ENCODE peak calls at places on chromosomes 3 and 15, in ten cellular contexts. One of them, this sample, is unnamed.

GRCh38 chr15:34335176-34335575 is 2.4 kb downstream of the SLC12A6 start:
- DNase-seq in tibial artery: no peak
- DNase-seq in breast epithelium: no peak
- DNase-seq in PC-3: peak
- DNase-seq in OCI-LY7: no peak
- DNase-seq in fibroblast of mammary gland: peak
- DNase-seq in psoas muscle: no peak
- DNase-seq in fibroblast of lung: no peak
- DNase-seq in esophagus squamous epithelium: no peak
- DNase-seq in endothelial cell of umbilical vein: peak
- DNase-seq in this sample: no peak

GRCh38 chr15:82570721-82571519 is 30.7 kb upstream of the RPS17 start:
- DNase-seq in tibial artery: no peak
- DNase-seq in breast epithelium: no peak
- DNase-seq in PC-3: peak
- DNase-seq in OCI-LY7: no peak
- DNase-seq in fibroblast of mammary gland: peak
- DNase-seq in psoas muscle: no peak
- DNase-seq in fibroblast of lung: peak
- DNase-seq in esophagus squamous epithelium: no peak
- DNase-seq in endothelial cell of umbilical vein: no peak
- DNase-seq in this sample: no peak

GRCh38 chr3:69204315-69204957 is 82.0 kb upstream of the LMOD3 start:
- DNase-seq in tibial artery: no peak
- DNase-seq in breast epithelium: no peak
- DNase-seq in PC-3: peak
- DNase-seq in OCI-LY7: no peak
- DNase-seq in fibroblast of mammary gland: peak
- DNase-seq in psoas muscle: no peak
- DNase-seq in fibroblast of lung: peak
- DNase-seq in esophagus squamous epithelium: no peak
- DNase-seq in endothelial cell of umbilical vein: peak
- DNase-seq in this sample: no peak

GRCh38 chr3:85939026-85939616 is 980.3 kb downstream of the CADM2 start:
- DNase-seq in tibial artery: no peak
- DNase-seq in breast epithelium: no peak
- DNase-seq in PC-3: no peak
- DNase-seq in OCI-LY7: no peak
- DNase-seq in fibroblast of mammary gland: no peak
- DNase-seq in psoas muscle: no peak
- DNase-seq in fibroblast of lung: peak
- DNase-seq in esophagus squamous epithelium: no peak
- DNase-seq in endothelial cell of umbilical vein: no peak
- DNase-seq in this sample: peak

GRCh38 chr3:65019412-65020093 is 331.8 kb upstream of the ADAMTS9 start:
- DNase-seq in tibial artery: no peak
- DNase-seq in breast epithelium: no peak
- DNase-seq in PC-3: no peak
- DNase-seq in OCI-LY7: no peak
- DNase-seq in fibroblast of mammary gland: no peak
- DNase-seq in psoas muscle: no peak
- DNase-seq in fibroblast of lung: peak
- DNase-seq in esophagus squamous epithelium: no peak
- DNase-seq in endothelial cell of umbilical vein: no peak
- DNase-seq in this sample: no peak

GRCh38 chr15:86830304-86830703 is 750.6 kb downstream of the AGBL1 start:
- DNase-seq in tibial artery: no peak
- DNase-seq in breast epithelium: no peak
- DNase-seq in PC-3: peak
- DNase-seq in OCI-LY7: no peak
- DNase-seq in fibroblast of mammary gland: no peak
- DNase-seq in psoas muscle: no peak
- DNase-seq in fibroblast of lung: peak
- DNase-seq in esophagus squamous epithelium: no peak
- DNase-seq in endothelial cell of umbilical vein: no peak
- DNase-seq in this sample: no peak

GRCh38 chr3:98565237-98565643 is 28.2 kb downstream of the CPOX start:
- DNase-seq in tibial artery: no peak
- DNase-seq in breast epithelium: no peak
- DNase-seq in PC-3: peak
- DNase-seq in OCI-LY7: no peak
- DNase-seq in fibroblast of mammary gland: no peak
- DNase-seq in psoas muscle: no peak
- DNase-seq in fibroblast of lung: no peak
- DNase-seq in esophagus squamous epithelium: no peak
- DNase-seq in endothelial cell of umbilical vein: no peak
- DNase-seq in this sample: no peak

GRCh38 chr3:22471557-22471956 is 720.5 kb upstream of the ZNF385D start:
- DNase-seq in tibial artery: no peak
- DNase-seq in breast epithelium: no peak
- DNase-seq in PC-3: no peak
- DNase-seq in OCI-LY7: no peak
- DNase-seq in fibroblast of mammary gland: no peak
- DNase-seq in psoas muscle: no peak
- DNase-seq in fibroblast of lung: no peak
- DNase-seq in esophagus squamous epithelium: no peak
- DNase-seq in endothelial cell of umbilical vein: no peak
- DNase-seq in this sample: no peak

GRCh38 chr3:184942735-184943134 is 130.8 kb downstream of the VPS8 start:
- DNase-seq in tibial artery: no peak
- DNase-seq in breast epithelium: no peak
- DNase-seq in PC-3: no peak
- DNase-seq in OCI-LY7: peak
- DNase-seq in fibroblast of mammary gland: no peak
- DNase-seq in psoas muscle: no peak
- DNase-seq in fibroblast of lung: no peak
- DNase-seq in esophagus squamous epithelium: no peak
- DNase-seq in endothelial cell of umbilical vein: no peak
- DNase-seq in this sample: no peak

GRCh38 chr3:184945886-184946625 is 134.1 kb downstream of the VPS8 start:
- DNase-seq in tibial artery: no peak
- DNase-seq in breast epithelium: no peak
- DNase-seq in PC-3: no peak
- DNase-seq in OCI-LY7: no peak
- DNase-seq in fibroblast of mammary gland: no peak
- DNase-seq in psoas muscle: no peak
- DNase-seq in fibroblast of lung: no peak
- DNase-seq in esophagus squamous epithelium: no peak
- DNase-seq in endothelial cell of umbilical vein: no peak
- DNase-seq in this sample: no peak

GRCh38 chr3:184944221-184944620 is 132.3 kb downstream of the VPS8 start:
- DNase-seq in tibial artery: no peak
- DNase-seq in breast epithelium: no peak
- DNase-seq in PC-3: no peak
- DNase-seq in OCI-LY7: no peak
- DNase-seq in fibroblast of mammary gland: no peak
- DNase-seq in psoas muscle: no peak
- DNase-seq in fibroblast of lung: no peak
- DNase-seq in esophagus squamous epithelium: no peak
- DNase-seq in endothelial cell of umbilical vein: no peak
- DNase-seq in this sample: no peak

GRCh38 chr3:184949570-184949969 is 137.6 kb downstream of the VPS8 start:
- DNase-seq in tibial artery: no peak
- DNase-seq in breast epithelium: no peak
- DNase-seq in PC-3: no peak
- DNase-seq in OCI-LY7: no peak
- DNase-seq in fibroblast of mammary gland: no peak
- DNase-seq in psoas muscle: no peak
- DNase-seq in fibroblast of lung: no peak
- DNase-seq in esophagus squamous epithelium: no peak
- DNase-seq in endothelial cell of umbilical vein: no peak
- DNase-seq in this sample: no peak

DNA sequence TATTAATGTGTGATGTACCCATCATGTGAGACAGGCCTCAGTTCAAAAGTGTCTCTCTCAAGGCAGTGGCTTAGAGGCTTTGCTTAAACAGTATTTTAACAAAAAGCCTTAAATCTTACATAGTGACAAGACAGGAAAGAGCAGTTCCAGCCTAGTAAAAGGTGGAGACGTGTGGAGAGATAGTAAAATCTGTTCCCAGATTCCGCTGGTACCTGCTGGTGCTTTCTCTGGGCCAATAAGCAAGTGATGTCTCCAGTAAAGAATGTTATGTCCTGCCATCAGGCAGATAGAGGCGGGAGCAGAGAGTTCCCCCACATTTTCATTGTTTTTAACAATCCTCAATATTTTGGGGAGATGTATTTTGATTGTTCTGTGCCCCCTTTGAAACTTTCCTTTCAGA is 135.0 kb downstream of the VPS8 start:
- DNase-seq in tibial artery: no peak
- DNase-seq in breast epithelium: no peak
- DNase-seq in PC-3: no peak
- DNase-seq in OCI-LY7: no peak
- DNase-seq in fibroblast of mammary gland: no peak
- DNase-seq in psoas muscle: no peak
- DNase-seq in fibroblast of lung: no peak
- DNase-seq in esophagus squamous epithelium: no peak
- DNase-seq in endothelial cell of umbilical vein: no peak
- DNase-seq in this sample: no peak
- TF ChIP-seq CTCF in tibial artery: no peak
- TF ChIP-seq CTCF in breast epithelium: no peak
- TF ChIP-seq CTCF in PC-3: no peak
- TF ChIP-seq CTCF in OCI-LY7: no peak
- TF ChIP-seq CTCF in fibroblast of mammary gland: no peak
- TF ChIP-seq CTCF in psoas muscle: no peak
- TF ChIP-seq CTCF in fibroblast of lung: no peak
- TF ChIP-seq CTCF in esophagus squamous epithelium: no peak
- TF ChIP-seq CTCF in endothelial cell of umbilical vein: no peak
- TF ChIP-seq CTCF in this sample: no peak

GRCh38 chr3:45992820-45993219 is 2.8 kb downstream of the FYCO1 start:
- DNase-seq in tibial artery: no peak
- DNase-seq in breast epithelium: no peak
- DNase-seq in PC-3: no peak
- DNase-seq in OCI-LY7: no peak
- DNase-seq in fibroblast of mammary gland: peak
- DNase-seq in psoas muscle: no peak
- DNase-seq in fibroblast of lung: peak
- DNase-seq in esophagus squamous epithelium: no peak
- DNase-seq in endothelial cell of umbilical vein: no peak
- DNase-seq in this sample: peak
- H3K4me3 ChIP-seq in tibial artery: no peak
- H3K4me3 ChIP-seq in breast epithelium: no peak
- H3K4me3 ChIP-seq in PC-3: no peak
- H3K4me3 ChIP-seq in OCI-LY7: no peak
- H3K4me3 ChIP-seq in fibroblast of mammary gland: no peak
- H3K4me3 ChIP-seq in psoas muscle: no peak
- H3K4me3 ChIP-seq in fibroblast of lung: no peak
- H3K4me3 ChIP-seq in esophagus squamous epithelium: no peak
- H3K4me3 ChIP-seq in endothelial cell of umbilical vein: no peak
- H3K4me3 ChIP-seq in this sample: no peak

GRCh38 chr3:13158871-13159270 is 85.6 kb upstream of the IQSEC1 start:
- DNase-seq in tibial artery: peak
- DNase-seq in breast epithelium: no peak
- DNase-seq in PC-3: no peak
- DNase-seq in OCI-LY7: no peak
- DNase-seq in fibroblast of mammary gland: no peak
- DNase-seq in psoas muscle: no peak
- DNase-seq in fibroblast of lung: no peak
- DNase-seq in esophagus squamous epithelium: no peak
- DNase-seq in endothelial cell of umbilical vein: no peak
- DNase-seq in this sample: no peak

GRCh38 chr3:13160619-13161018 is 87.4 kb upstream of the IQSEC1 start:
- DNase-seq in tibial artery: peak
- DNase-seq in breast epithelium: no peak
- DNase-seq in PC-3: no peak
- DNase-seq in OCI-LY7: no peak
- DNase-seq in fibroblast of mammary gland: no peak
- DNase-seq in psoas muscle: no peak
- DNase-seq in fibroblast of lung: no peak
- DNase-seq in esophagus squamous epithelium: no peak
- DNase-seq in endothelial cell of umbilical vein: no peak
- DNase-seq in this sample: no peak

GRCh38 chr3:13159890-13160289 is 86.7 kb upstream of the IQSEC1 start:
- DNase-seq in tibial artery: no peak
- DNase-seq in breast epithelium: no peak
- DNase-seq in PC-3: peak
- DNase-seq in OCI-LY7: no peak
- DNase-seq in fibroblast of mammary gland: no peak
- DNase-seq in psoas muscle: no peak
- DNase-seq in fibroblast of lung: no peak
- DNase-seq in esophagus squamous epithelium: no peak
- DNase-seq in endothelial cell of umbilical vein: no peak
- DNase-seq in this sample: peak

GRCh38 chr3:13157986-13158385 is 84.8 kb upstream of the IQSEC1 start:
- DNase-seq in tibial artery: peak
- DNase-seq in breast epithelium: no peak
- DNase-seq in PC-3: no peak
- DNase-seq in OCI-LY7: no peak
- DNase-seq in fibroblast of mammary gland: no peak
- DNase-seq in psoas muscle: no peak
- DNase-seq in fibroblast of lung: no peak
- DNase-seq in esophagus squamous epithelium: no peak
- DNase-seq in endothelial cell of umbilical vein: no peak
- DNase-seq in this sample: no peak

GRCh38 chr3:13158441-13158840 is 85.2 kb upstream of the IQSEC1 start:
- DNase-seq in tibial artery: peak
- DNase-seq in breast epithelium: no peak
- DNase-seq in PC-3: no peak
- DNase-seq in OCI-LY7: no peak
- DNase-seq in fibroblast of mammary gland: no peak
- DNase-seq in psoas muscle: no peak
- DNase-seq in fibroblast of lung: no peak
- DNase-seq in esophagus squamous epithelium: no peak
- DNase-seq in endothelial cell of umbilical vein: no peak
- DNase-seq in this sample: no peak
- TF ChIP-seq CTCF in tibial artery: no peak
- TF ChIP-seq CTCF in breast epithelium: no peak
- TF ChIP-seq CTCF in PC-3: no peak
- TF ChIP-seq CTCF in OCI-LY7: no peak
- TF ChIP-seq CTCF in fibroblast of mammary gland: no peak
- TF ChIP-seq CTCF in psoas muscle: no peak
- TF ChIP-seq CTCF in fibroblast of lung: no peak
- TF ChIP-seq CTCF in esophagus squamous epithelium: no peak
- TF ChIP-seq CTCF in endothelial cell of umbilical vein: no peak
- TF ChIP-seq CTCF in this sample: no peak

GRCh38 chr3:195268608-195269309 is 2.2 kb downstream of the XXYLT1 start:
- DNase-seq in tibial artery: no peak
- DNase-seq in breast epithelium: no peak
- DNase-seq in PC-3: no peak
- DNase-seq in OCI-LY7: no peak
- DNase-seq in fibroblast of mammary gland: no peak
- DNase-seq in psoas muscle: no peak
- DNase-seq in fibroblast of lung: no peak
- DNase-seq in esophagus squamous epithelium: no peak
- DNase-seq in endothelial cell of umbilical vein: no peak
- DNase-seq in this sample: no peak

GRCh38 chr3:195269375-195270078 is 1.4 kb downstream of the XXYLT1 start:
- DNase-seq in tibial artery: no peak
- DNase-seq in breast epithelium: no peak
- DNase-seq in PC-3: no peak
- DNase-seq in OCI-LY7: peak
- DNase-seq in fibroblast of mammary gland: no peak
- DNase-seq in psoas muscle: no peak
- DNase-seq in fibroblast of lung: no peak
- DNase-seq in esophagus squamous epithelium: no peak
- DNase-seq in endothelial cell of umbilical vein: no peak
- DNase-seq in this sample: no peak

GRCh38 chr3:195266428-195266827 is 4.5 kb downstream of the XXYLT1 start:
- DNase-seq in tibial artery: no peak
- DNase-seq in breast epithelium: no peak
- DNase-seq in PC-3: no peak
- DNase-seq in OCI-LY7: no peak
- DNase-seq in fibroblast of mammary gland: no peak
- DNase-seq in psoas muscle: no peak
- DNase-seq in fibroblast of lung: no peak
- DNase-seq in esophagus squamous epithelium: no peak
- DNase-seq in endothelial cell of umbilical vein: no peak
- DNase-seq in this sample: no peak

GRCh38 chr3:195265363-195265976 is 5.5 kb downstream of the XXYLT1 start:
- DNase-seq in tibial artery: no peak
- DNase-seq in breast epithelium: no peak
- DNase-seq in PC-3: no peak
- DNase-seq in OCI-LY7: no peak
- DNase-seq in fibroblast of mammary gland: no peak
- DNase-seq in psoas muscle: no peak
- DNase-seq in fibroblast of lung: no peak
- DNase-seq in esophagus squamous epithelium: no peak
- DNase-seq in endothelial cell of umbilical vein: no peak
- DNase-seq in this sample: no peak

GRCh38 chr3:195267096-195267495 is 3.9 kb downstream of the XXYLT1 start:
- DNase-seq in tibial artery: no peak
- DNase-seq in breast epithelium: no peak
- DNase-seq in PC-3: no peak
- DNase-seq in OCI-LY7: no peak
- DNase-seq in fibroblast of mammary gland: no peak
- DNase-seq in psoas muscle: no peak
- DNase-seq in fibroblast of lung: no peak
- DNase-seq in esophagus squamous epithelium: no peak
- DNase-seq in endothelial cell of umbilical vein: no peak
- DNase-seq in this sample: no peak
- H3K4me3 ChIP-seq in tibial artery: no peak
- H3K4me3 ChIP-seq in breast epithelium: no peak
- H3K4me3 ChIP-seq in PC-3: no peak
- H3K4me3 ChIP-seq in OCI-LY7: no peak
- H3K4me3 ChIP-seq in fibroblast of mammary gland: no peak
- H3K4me3 ChIP-seq in psoas muscle: no peak
- H3K4me3 ChIP-seq in fibroblast of lung: no peak
- H3K4me3 ChIP-seq in esophagus squamous epithelium: no peak
- H3K4me3 ChIP-seq in endothelial cell of umbilical vein: no peak
- H3K4me3 ChIP-seq in this sample: no peak

This sample was measured in astrocyte of the cerebellum.